ENCODE peak calls at places on chromosomes 6 and 20, in eight cellular contexts. U is activated T-cell treated with anti-CD3 and anti-CD28 coated beads, Interleukin-2, amount 50 U/mL, for 48 hours; S is Ammon's horn; Y is activated gamma-delta T cell treated with anti-CD3 and anti-CD28 coated beads, Interleukin-2, amount 50 U/mL, for 16 hours; E is iris pigment epithelial cell; D is dorsolateral prefrontal cortex; P is coronary artery; Z is LHCN-M2. M is an unnamed sample.

GRCh38 chr6:84685983-84686584 is 78.3 kb downstream of the TBX18 start:
- DNase-seq in Z (peak), D (no peak), P (no peak), U (no peak), Y (no peak), E (peak), S (no peak), M (no peak)

GRCh38 chr6:75751443-75751842 is 2.4 kb downstream of the MYO6 start:
- DNase-seq in Z (peak), E (peak), P (no peak), U (no peak), Y (no peak), S (no peak), D (no peak), M (no peak)

GRCh38 chr6:167152858-167153257 is 4.9 kb downstream of the GPR31 start:
- DNase-seq in D (no peak), U (peak), E (no peak), S (no peak), Z (no peak), Y (no peak), P (no peak), M (no peak)

GRCh38 chr6:160733045-160733646 is 31.1 kb downstream of the PLG start:
- DNase-seq in U (peak), Z (peak), S (peak), Y (no peak), P (no peak), D (peak), E (peak), M (no peak)

GRCh38 chr6:43907789-43908472 is 137.9 kb downstream of the VEGFA start:
- DNase-seq in Y (no peak), D (no peak), Z (no peak), S (no peak), P (no peak), U (no peak), E (no peak), M (no peak)

GRCh38 chr6:169990095-169991030 is 238.9 kb downstream of the ERMARD start:
- DNase-seq in D (no peak), Y (peak), P (peak), U (peak), E (no peak), S (peak), Z (no peak), M (peak)

GRCh38 chr6:150848400-150848799 is 17.1 kb upstream of the MTHFD1L start:
- DNase-seq in E (peak), S (no peak), P (no peak), Y (no peak), Z (no peak), D (no peak), U (no peak), M (no peak)

GRCh38 chr6:143696327-143697000 is 18.7 kb downstream of the PHACTR2 start:
- DNase-seq in S (no peak), U (no peak), Y (no peak), D (no peak), P (no peak), Z (no peak), E (peak), M (no peak)

GRCh38 chr6:144343736-144344428 is 58.7 kb downstream of the UTRN start:
- DNase-seq in D (no peak), E (no peak), Z (peak), P (no peak), Y (no peak), S (no peak), U (peak), M (peak)

GRCh38 chr6:2956930-2957329 is 14.4 kb downstream of the SERPINB6 start:
- DNase-seq in S (no peak), Y (no peak), Z (peak), P (no peak), D (no peak), U (no peak), E (no peak), M (no peak)

GRCh38 chr20:3218307-3218988 is 9.2 kb downstream of the ITPA start:
- DNase-seq in D (peak), P (no peak), Z (no peak), U (peak), Y (peak), E (no peak), S (peak), M (peak)

GRCh38 chr20:63024573-63025392 is 18.0 kb upstream of the BHLHE23 start:
- DNase-seq in E (no peak), S (no peak), Y (no peak), P (no peak), Z (no peak), D (no peak), U (no peak), M (no peak)

GRCh38 chr20:53972179-53972578 is 98.2 kb downstream of the BCAS1 start:
- DNase-seq in P (no peak), D (no peak), Y (no peak), S (no peak), U (no peak), Z (no peak), E (no peak), M (no peak)

GRCh38 chr20:57167971-57168693 is 98.3 kb downstream of the BMP7 start:
- DNase-seq in D (no peak), P (no peak), U (no peak), S (no peak), E (no peak), Z (peak), Y (no peak), M (no peak)

GRCh38 chr6:81480139-81480538 is 272.3 kb downstream of the TENT5A start:
- DNase-seq in E (peak), Z (no peak), P (no peak), S (no peak), U (no peak), Y (no peak), D (no peak), M (no peak)

GRCh38 chr20:54108817-54109216 is 38.4 kb upstream of the BCAS1 start:
- DNase-seq in S (no peak), E (no peak), P (no peak), Y (no peak), D (no peak), Z (no peak), U (no peak), M (no peak)

GRCh38 chr20:40519928-40520327 is 169.1 kb downstream of the MAFB start:
- DNase-seq in D (no peak), U (no peak), P (no peak), Z (no peak), Y (no peak), E (no peak), S (no peak), M (no peak)

GRCh38 chr20:45917790-45918141 is 5.8 kb upstream of the PLTP start:
- DNase-seq in D (no peak), Y (no peak), S (peak), U (no peak), P (no peak), E (peak), Z (peak), M (no peak)

GRCh38 chr20:18585134-18585533 is 2.7 kb upstream of the DTD1 start:
- DNase-seq in U (no peak), D (no peak), Y (no peak), P (no peak), Z (no peak), S (no peak), E (peak), M (no peak)

GRCh38 chr6:168111911-168112310 is 32.9 kb upstream of the FRMD1 start:
- DNase-seq in P (no peak), U (no peak), Y (no peak), Z (no peak), D (no peak), S (no peak), E (no peak), M (no peak)

GRCh38 chr20:25360631-25361286 is 29.9 kb downstream of the ABHD12 start:
- DNase-seq in Z (no peak), S (peak), D (no peak), U (no peak), E (peak), P (no peak), Y (no peak), M (no peak)

GRCh38 chr20:37081717-37082289 is 14.0 kb downstream of the RBL1 start:
- DNase-seq in Y (peak), U (no peak), S (no peak), E (peak), Z (peak), P (no peak), D (no peak), M (peak)

GRCh38 chr6:151036869-151037680 is 171.6 kb downstream of the MTHFD1L start:
- DNase-seq in U (peak), P (no peak), E (peak), Y (no peak), S (no peak), D (no peak), Z (peak), M (no peak)